ENCODE peak calls at places on chromosome 21, in nine cellular contexts. U is A549, I is spleen, S is mucosa of descending colon, G is tibial nerve, H is IMR-90, N is HCT116, R is colonic mucosa, X is tibial artery. O is an unnamed sample. For H3K4me1, the result is how much of the 10 kb centered on the place peaks cover.

GRCh38 chr21:32137266-32137665 is 141.6 kb downstream of the MIS18A start:
- DNase-seq in U (no peak), I (no peak), S (no peak), G (no peak), H (no peak), N (no peak), R (no peak), X (no peak), O (no peak)

GRCh38 chr21:37198989-37199924 is 67.9 kb downstream of the VPS26C start:
- DNase-seq in U (no peak), I (no peak), S (no peak), G (no peak), H (peak), N (peak), R (no peak), X (no peak), O (no peak)

GRCh38 chr21:33199516-33200217 is 30.1 kb upstream of the IFNAR2 start:
- DNase-seq in U (peak), I (no peak), S (no peak), G (peak), H (peak), N (peak), R (peak), X (peak), O (peak)

GRCh38 chr21:43345746-43346409 is 81.1 kb downstream of the SIK1 start:
- DNase-seq in U (peak), I (no peak), S (no peak), G (no peak), H (peak), N (no peak), R (no peak), X (no peak), O (no peak)

GRCh38 chr21:36073181-36073580 is 3.4 kb downstream of the CBR1 start:
- DNase-seq in U (no peak), I (no peak), S (no peak), G (no peak), H (no peak), N (no peak), R (no peak), X (no peak), O (no peak)

GRCh38 chr21:33828083-33828482 is 87.5 kb downstream of the ATP5PO start:
- DNase-seq in U (no peak), I (no peak), S (no peak), G (no peak), H (no peak), N (no peak), R (no peak), X (no peak), O (no peak)

GRCh38 chr21:29184047-29184446 is 53.6 kb downstream of the MAP3K7CL start:
- DNase-seq in U (no peak), I (no peak), S (no peak), G (no peak), H (no peak), N (no peak), R (no peak), X (no peak), O (no peak)

GRCh38 chr21:46605759-46606426 is 1.0 kb upstream of the S100B start:
- DNase-seq in U (no peak), I (peak), S (peak), G (no peak), H (no peak), N (no peak), R (no peak), X (peak), O (peak)

GRCh38 chr21:37367758-37368535 is 1.4 kb downstream of the DYRK1A start:
- DNase-seq in U (no peak), I (peak), S (peak), G (no peak), H (peak), N (no peak), R (peak), X (peak), O (peak)

GRCh38 chr21:30257773-30258172 is 25.0 kb downstream of the KRTAP24-1 start:
- DNase-seq in U (peak), I (no peak), S (no peak), G (no peak), H (no peak), N (no peak), R (peak), X (no peak), O (peak)

GRCh38 chr21:17451364-17451869 is 61.4 kb upstream of the CXADR start:
- DNase-seq in U (peak), I (no peak), S (no peak), G (no peak), H (peak), N (no peak), R (peak), X (peak), O (no peak)

GRCh38 chr21:37936010-37936785 is 19.9 kb upstream of the KCNJ6 start:
- DNase-seq in U (no peak), I (no peak), S (no peak), G (no peak), H (no peak), N (no peak), R (no peak), X (no peak), O (no peak)

GRCh38 chr21:46627726-46628125 is 7.7 kb upstream of the PRMT2 start:
- DNase-seq in U (no peak), I (no peak), S (no peak), G (no peak), H (no peak), N (no peak), R (no peak), X (no peak), O (no peak)

GRCh38 chr21:31284797-31285397 is 59.2 kb downstream of the TIAM1 start:
- DNase-seq in U (no peak), I (no peak), S (no peak), G (no peak), H (peak), N (peak), R (no peak), X (no peak), O (no peak)

GRCh38 chr21:30676737-30677136 is 34.1 kb downstream of the KRTAP20-3 start:
- DNase-seq in U (no peak), I (no peak), S (no peak), G (no peak), H (no peak), N (no peak), R (no peak), X (no peak), O (no peak)

GRCh38 chr21:38443110-38443509 is 55.2 kb downstream of the ERG start:
- DNase-seq in U (no peak), I (no peak), S (no peak), G (no peak), H (no peak), N (no peak), R (no peak), X (no peak), O (no peak)

GRCh38 chr21:35974801-35975200 is 85.5 kb downstream of the SETD4 start:
- DNase-seq in U (no peak), I (no peak), S (no peak), G (no peak), H (peak), N (peak), R (no peak), X (no peak), O (no peak)

GRCh38 chr21:31801551-31802234 is 69.8 kb upstream of the SCAF4 start:
- DNase-seq in U (no peak), I (no peak), S (no peak), G (no peak), H (no peak), N (no peak), R (no peak), X (no peak), O (no peak)

GRCh38 chr21:36589352-36589971 is 109.5 kb upstream of the SIM2 start:
- DNase-seq in U (peak), I (no peak), S (peak), G (no peak), H (peak), N (peak), R (peak), X (no peak), O (peak)

GRCh38 chr21:29300547-29301138 is 1.9 kb downstream of the BACH1 start:
- DNase-seq in U (no peak), I (no peak), S (no peak), G (no peak), H (peak), N (no peak), R (no peak), X (no peak), O (no peak)

GRCh38 chr21:37684115-37684493 is 232.2 kb downstream of the KCNJ6 start:
- DNase-seq in U (no peak), I (no peak), S (no peak), G (no peak), H (no peak), N (no peak), R (no peak), X (no peak), O (no peak)

GRCh38 chr21:29697555-29698193 is 242.1 kb downstream of the GRIK1 start:
- DNase-seq in U (no peak), I (no peak), S (no peak), G (no peak), H (peak), N (no peak), R (no peak), X (no peak), O (no peak)

GRCh38 chr21:21103692-21104091 is 105.5 kb downstream of the NCAM2 start:
- DNase-seq in U (no peak), I (no peak), S (no peak), G (no peak), H (no peak), N (no peak), R (no peak), X (no peak), O (no peak)

GRCh38 chr21:31520506-31521163 is 138.9 kb upstream of the SOD1 start:
- DNase-seq in U (no peak), I (no peak), S (no peak), G (no peak), H (peak), N (no peak), R (no peak), X (no peak), O (no peak)

GRCh38 chr21:30207252-30207579 is 8.7 kb downstream of the CLDN8 start:
- DNase-seq in U (no peak), I (no peak), S (no peak), G (no peak), H (no peak), N (no peak), R (no peak), X (no peak), O (no peak)

GRCh38 chr21:23887709-23888303 is 1719.5 kb downstream of the MRPL39 start:
- DNase-seq in U (no peak), I (peak), S (no peak), G (no peak), H (no peak), N (no peak), R (no peak), X (no peak), O (no peak)

GRCh38 chr21:23017989-23018388 is 2019.8 kb downstream of the NCAM2 start:
- DNase-seq in U (no peak), I (no peak), S (no peak), G (no peak), H (no peak), N (no peak), R (no peak), X (no peak), O (no peak)

GRCh38 chr21:36156815-36157670 is at the start of gene DOP1B:
- DNase-seq in U (no peak), I (no peak), S (peak), G (no peak), H (no peak), N (no peak), R (peak), X (no peak), O (no peak)

GRCh38 chr21:17537299-17537698 is 24.5 kb downstream of the CXADR start:
- DNase-seq in U (peak), I (no peak), S (no peak), G (no peak), H (no peak), N (no peak), R (no peak), X (no peak), O (no peak)

GRCh38 chr21:33212159-33212851 is 17.4 kb upstream of the IFNAR2 start:
- DNase-seq in U (no peak), I (no peak), S (no peak), G (no peak), H (peak), N (no peak), R (no peak), X (no peak), O (no peak)

GRCh38 chr21:37207441-37208009 is 59.6 kb downstream of the VPS26C start:
- DNase-seq in U (no peak), I (peak), S (no peak), G (no peak), H (no peak), N (peak), R (no peak), X (no peak), O (no peak)

GRCh38 chr21:29334717-29335428 is 36.2 kb downstream of the BACH1 start:
- DNase-seq in U (no peak), I (no peak), S (no peak), G (no peak), H (peak), N (no peak), R (no peak), X (no peak), O (no peak)

GRCh38 chr21:33264561-33264960 is 1.6 kb upstream of the IL10RB start:
- DNase-seq in U (no peak), I (no peak), S (no peak), G (no peak), H (no peak), N (no peak), R (no peak), X (no peak), O (peak)

DNA sequence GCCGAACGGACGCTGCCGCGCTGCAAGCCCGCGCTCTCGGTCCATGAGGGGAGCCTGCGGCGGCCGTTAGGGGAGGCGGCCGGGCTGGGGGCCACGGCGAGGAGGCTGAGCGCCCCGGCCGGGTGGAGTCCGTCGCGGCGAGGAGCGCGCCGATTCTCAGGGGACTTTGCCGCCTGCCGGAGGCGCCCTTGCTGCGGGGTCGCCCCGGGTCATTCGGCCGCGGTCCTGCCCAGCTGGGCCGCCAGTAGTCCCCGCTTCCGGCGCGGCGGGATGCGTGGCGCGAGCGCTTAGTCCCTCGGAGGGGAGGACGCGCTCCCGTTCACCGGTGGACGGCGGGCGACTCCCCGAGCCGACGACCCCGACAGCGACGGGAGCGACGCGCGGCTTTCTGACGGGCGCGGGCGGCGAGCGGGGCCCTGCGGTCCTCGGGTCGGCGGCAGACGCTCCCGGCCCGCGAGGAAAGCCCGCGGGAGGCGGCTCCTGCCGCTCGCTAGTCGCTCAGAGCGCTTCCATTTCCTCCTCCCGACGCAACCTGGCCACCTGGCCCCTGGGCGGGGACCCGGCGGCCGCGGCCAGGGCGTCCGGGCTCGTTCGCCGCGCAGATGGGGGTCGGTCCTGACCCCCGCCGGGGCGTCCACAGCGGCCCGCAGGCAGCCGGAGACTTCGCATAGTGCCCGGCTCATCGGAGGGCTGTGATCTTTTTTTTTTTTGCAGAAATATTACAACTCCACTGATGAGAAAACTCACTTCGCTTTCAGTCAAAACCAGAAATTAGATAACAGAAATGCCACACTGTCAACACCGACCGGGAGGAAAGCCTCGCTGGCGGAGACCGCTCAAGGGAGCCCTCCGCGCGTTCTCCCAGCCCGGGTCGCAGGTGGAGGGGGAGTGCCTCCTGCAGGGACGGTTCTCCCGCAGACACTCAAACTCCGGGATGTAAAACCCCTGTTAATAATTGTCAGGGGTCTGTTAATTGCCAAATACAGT is 640 bp upstream of the ZBTB21 start:
- DNase-seq in U (no peak), I (peak), S (peak), G (no peak), H (no peak), N (no peak), R (peak), X (no peak), O (peak)
- TF ChIP-seq CTCF in U (no peak), I (no peak), S (no peak), G (peak), H (peak), N (no peak), R (no peak), X (no peak), O (peak)

DNA sequence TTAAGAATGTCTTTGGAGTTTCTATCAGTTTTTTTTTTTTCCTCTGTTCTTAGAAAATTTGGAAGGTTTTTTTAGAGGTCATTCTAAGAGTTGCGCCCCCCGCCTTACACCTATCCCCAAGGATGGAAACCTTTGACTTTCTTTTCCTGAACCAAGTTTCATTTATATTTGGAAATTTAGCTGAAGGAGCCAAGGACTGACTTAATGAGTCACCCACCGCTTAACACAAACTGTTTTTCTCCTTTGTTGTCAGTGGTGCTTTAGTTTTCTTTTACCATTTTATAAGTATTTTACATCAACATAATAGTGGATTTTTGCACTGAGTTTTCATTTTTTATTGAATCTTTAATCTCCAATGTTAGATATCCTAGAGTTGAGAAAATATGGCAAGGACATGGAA is 25.3 kb downstream of the USP25 start:
- DNase-seq in U (no peak), I (no peak), S (no peak), G (no peak), H (no peak), N (no peak), R (no peak), X (no peak), O (no peak)
- H3K4me1 ChIP-seq in U (under half), I (half or more), S (under half), G (under half), H (under half), N (under half), R (under half), X (under half), O (under half)

GRCh38 chr21:44532165-44532564 is 7.8 kb downstream of the KRTAP10-1 start:
- DNase-seq in U (no peak), I (no peak), S (no peak), G (no peak), H (no peak), N (no peak), R (no peak), X (no peak), O (no peak)
- TF ChIP-seq CTCF in U (no peak), I (no peak), S (no peak), G (no peak), H (no peak), N (no peak), R (no peak), X (no peak), O (no peak)

DNA sequence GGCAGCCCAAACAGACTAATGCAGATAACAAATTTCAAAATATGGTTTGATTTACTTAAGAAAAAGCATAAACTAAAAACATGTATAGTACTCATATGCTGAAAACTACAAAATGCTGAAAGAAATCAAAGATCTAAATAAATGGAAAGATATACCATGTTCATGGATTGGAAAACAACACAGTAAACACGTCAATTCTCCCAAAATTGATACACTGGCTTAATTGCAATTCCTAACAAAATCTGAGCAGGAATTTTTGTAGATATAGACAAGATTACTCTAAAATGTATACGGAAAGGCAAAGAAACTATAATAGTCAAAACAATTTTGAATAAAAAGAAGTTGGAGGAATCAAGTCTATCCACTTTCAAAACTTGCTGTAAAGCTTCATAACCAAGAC is 21.0 kb downstream of the SLC19A1 start:
- DNase-seq in U (no peak), I (no peak), S (no peak), G (no peak), H (no peak), N (no peak), R (no peak), X (no peak), O (no peak)
- H3K4me1 ChIP-seq in U (under half), I (under half), S (under half), G (under half), H (under half), N (under half), R (under half), X (under half), O (under half)

DNA sequence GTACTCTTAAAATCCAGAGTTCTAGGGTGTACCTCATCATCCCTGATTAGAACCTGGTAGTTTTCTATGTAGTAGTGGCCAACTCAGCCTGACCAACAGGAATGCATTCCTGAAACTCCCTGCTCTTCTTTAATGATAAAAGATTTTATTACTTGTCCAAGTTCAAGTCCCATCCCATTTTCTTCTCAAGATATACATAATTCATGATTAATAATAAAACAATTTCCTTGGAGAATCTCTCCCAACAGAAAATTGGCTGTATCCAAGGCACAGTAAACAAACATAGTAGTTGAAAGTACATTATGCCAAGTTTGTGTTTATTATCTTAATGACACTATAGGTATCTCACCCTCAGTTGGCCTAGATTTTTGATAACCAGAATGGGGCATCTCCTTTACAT is 714.1 kb upstream of the ADAMTS5 start:
- DNase-seq in U (no peak), I (no peak), S (no peak), G (no peak), H (peak), N (no peak), R (no peak), X (no peak), O (no peak)
- TF ChIP-seq CTCF in U (no peak), I (no peak), S (no peak), G (no peak), H (no peak), N (no peak), R (no peak), X (no peak), O (no peak)

DNA sequence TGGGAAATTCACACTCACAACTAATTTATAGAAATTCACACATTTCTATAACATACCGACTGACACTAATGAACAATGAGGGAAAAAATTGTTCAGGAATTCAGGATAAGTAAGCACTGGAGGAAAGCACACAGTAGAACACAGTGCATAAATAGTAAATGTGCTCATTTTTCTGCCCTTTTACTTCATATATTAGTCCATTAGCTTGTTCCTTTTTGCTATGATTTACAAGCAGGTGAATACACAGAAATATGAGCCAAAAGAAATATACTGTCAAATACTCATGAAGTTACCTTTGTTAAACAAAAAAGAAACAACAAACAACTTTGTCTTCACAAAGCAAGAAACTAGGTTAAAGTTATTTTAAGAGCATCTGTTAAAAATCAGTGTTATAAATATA is 11.3 kb downstream of the NRIP1 start:
- DNase-seq in U (no peak), I (no peak), S (no peak), G (no peak), H (no peak), N (no peak), R (no peak), X (no peak), O (no peak)
- H3K4me1 ChIP-seq in U (half or more), I (half or more), S (half or more), G (under half), H (under half), N (half or more), R (under half), X (under half), O (under half)

DNA sequence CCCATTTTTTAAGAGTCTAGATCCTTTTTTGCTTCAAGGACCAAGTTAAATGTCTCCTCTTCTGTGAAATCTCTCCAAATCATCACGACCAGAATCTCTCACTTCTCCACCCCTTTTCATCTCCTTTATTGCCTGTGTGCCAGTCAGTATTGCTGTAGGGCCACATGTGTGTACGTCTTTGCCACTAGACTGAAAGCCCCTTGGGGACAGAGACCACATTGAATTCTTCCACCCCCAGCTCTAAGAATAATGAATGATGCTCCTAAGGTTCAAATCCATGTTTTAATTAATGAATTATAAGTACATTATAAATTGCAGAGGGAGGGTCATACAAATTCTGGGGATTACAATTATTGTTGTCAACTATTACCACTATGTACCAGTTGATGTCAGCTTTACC is 343.8 kb downstream of the USP25 start:
- DNase-seq in U (no peak), I (no peak), S (no peak), G (no peak), H (no peak), N (no peak), R (no peak), X (no peak), O (no peak)
- TF ChIP-seq CTCF in U (no peak), I (no peak), S (no peak), G (no peak), H (no peak), N (no peak), R (no peak), X (no peak), O (no peak)

O was measured in endodermal cell.